ENCODE peak calls at places on chromosomes 4 and X, in eight cellular contexts. X, Q, G, A, D, W, O and F are unnamed samples.

GRCh38 chr4:122827899-122828601 is 1.4 kb downstream of the FGF2 start:
- DNase-seq in D (peak), X (no peak), W (no peak), O (peak), Q (peak), A (peak), G (peak), F (no peak)

GRCh38 chrX:11143931-11144678 is 33.0 kb downstream of the HCCS start:
- DNase-seq in Q (peak), X (peak), W (peak), O (peak), A (peak), D (peak), G (peak), F (no peak)

GRCh38 chr4:167020410-167020809 is 213.9 kb downstream of the SPOCK3 start:
- DNase-seq in W (no peak), D (peak), Q (no peak), A (no peak), O (no peak), G (peak), X (no peak), F (no peak)

GRCh38 chr4:127151941-127152340 is 480.8 kb upstream of the INTU start:
- DNase-seq in O (no peak), A (no peak), W (no peak), X (no peak), Q (no peak), D (no peak), G (no peak), F (no peak)

GRCh38 chrX:15567886-15568616 is 32.7 kb downstream of the ACE2 start:
- DNase-seq in X (no peak), W (no peak), O (no peak), Q (no peak), A (no peak), G (peak), D (peak), F (no peak)

GRCh38 chrX:26783512-26784225 is 567.7 kb downstream of the MAGEB5 start:
- DNase-seq in W (peak), G (peak), A (no peak), Q (no peak), O (peak), X (peak), D (peak), F (no peak)

GRCh38 chr4:53937918-53938317 is 126.5 kb downstream of the CHIC2 start:
- DNase-seq in W (no peak), O (peak), X (no peak), D (no peak), G (peak), Q (no peak), A (no peak), F (no peak)

GRCh38 chr4:8940792-8941491 is 69.3 kb upstream of the HMX1 start:
- DNase-seq in X (peak), A (no peak), O (no peak), D (peak), G (no peak), W (peak), Q (no peak), F (no peak)

GRCh38 chr4:100302061-100303026 is 112.1 kb upstream of the DDIT4L start:
- DNase-seq in X (no peak), G (peak), O (no peak), D (no peak), W (no peak), Q (no peak), A (no peak), F (no peak)

GRCh38 chrX:111259559-111259958 is 10.7 kb downstream of the CAPN6 start:
- DNase-seq in G (no peak), Q (no peak), D (no peak), X (no peak), W (no peak), A (no peak), O (no peak), F (no peak)

GRCh38 chrX:17563076-17563475 is 174.2 kb upstream of the SCML1 start:
- DNase-seq in X (no peak), G (no peak), Q (no peak), O (no peak), W (no peak), A (no peak), D (no peak), F (no peak)

GRCh38 chr4:7554885-7555284 is 120.2 kb upstream of the PSAPL1 start:
- DNase-seq in G (no peak), O (no peak), Q (no peak), D (peak), A (no peak), W (no peak), X (no peak), F (peak)

GRCh38 chrX:25151749-25152148 is 136.0 kb upstream of the ARX start:
- DNase-seq in O (no peak), D (no peak), A (no peak), X (no peak), W (no peak), Q (no peak), G (no peak), F (no peak)

GRCh38 chr4:14994242-14994641 is 8.0 kb upstream of the CPEB2 start:
- DNase-seq in Q (no peak), D (no peak), W (no peak), X (peak), A (no peak), O (peak), G (peak), F (no peak)

GRCh38 chrX:137051978-137052640 is 18.3 kb upstream of the GPR101 start:
- DNase-seq in Q (peak), G (peak), A (no peak), D (peak), X (peak), O (peak), W (peak), F (no peak)

GRCh38 chr4:76987153-76987562 is 37.6 kb downstream of the SEPTIN11 start:
- DNase-seq in D (no peak), O (peak), G (peak), A (no peak), W (no peak), X (no peak), Q (no peak), F (no peak)

GRCh38 chr4:5460106-5460801 is 248.1 kb downstream of the EVC2 start:
- DNase-seq in Q (peak), O (peak), D (peak), X (peak), A (no peak), W (peak), G (peak), F (no peak)

GRCh38 chr4:15695764-15696163 is 7.1 kb upstream of the BST1 start:
- DNase-seq in O (no peak), X (no peak), Q (no peak), A (no peak), D (no peak), G (no peak), W (no peak), F (no peak)

GRCh38 chr4:22474636-22475310 is 41.1 kb downstream of the ADGRA3 start:
- DNase-seq in Q (no peak), A (no peak), W (no peak), D (peak), X (no peak), O (peak), G (peak), F (no peak)

GRCh38 chr4:159765402-159765801 is 662.5 kb downstream of the RAPGEF2 start:
- DNase-seq in O (no peak), X (no peak), W (no peak), A (no peak), D (no peak), Q (no peak), G (no peak), F (no peak)

GRCh38 chr4:105399535-105400161 is 74.2 kb downstream of the PPA2 start:
- DNase-seq in W (no peak), O (peak), D (no peak), A (no peak), G (peak), X (peak), Q (no peak), F (no peak)

GRCh38 chr4:138090145-138090917 is 151.8 kb downstream of the SLC7A11 start:
- DNase-seq in A (peak), Q (peak), O (peak), W (no peak), X (peak), G (peak), D (peak), F (no peak)

GRCh38 chr4:3387943-3388348 is 53.8 kb upstream of the HGFAC start:
- DNase-seq in W (peak), D (no peak), Q (no peak), O (peak), A (no peak), G (peak), X (peak), F (no peak)

GRCh38 chr4:122914938-122915337 is 7.5 kb downstream of the NUDT6 start:
- DNase-seq in Q (no peak), D (no peak), G (peak), A (no peak), W (no peak), X (no peak), O (peak), F (no peak)

GRCh38 chr4:158172558-158173258 is at the start of gene GASK1B:
- DNase-seq in W (no peak), X (peak), A (peak), Q (peak), G (peak), O (peak), D (peak), F (no peak)

GRCh38 chr4:16082424-16083216 is 1.2 kb downstream of the PROM1 start:
- DNase-seq in D (peak), G (no peak), W (peak), A (no peak), Q (peak), O (no peak), X (no peak), F (no peak)

GRCh38 chrX:16484338-16484737 is 165.6 kb upstream of the S100G start:
- DNase-seq in A (peak), Q (no peak), O (peak), G (peak), W (no peak), X (peak), D (no peak), F (no peak)

GRCh38 chr4:989722-990471 is 3.1 kb downstream of the IDUA start:
- DNase-seq in D (no peak), O (no peak), Q (no peak), A (no peak), X (no peak), W (no peak), G (no peak), F (no peak)

GRCh38 chr4:76199664-76200211 is 13.9 kb downstream of the SCARB2 start:
- DNase-seq in W (peak), D (no peak), X (no peak), A (no peak), Q (peak), O (no peak), G (no peak), F (no peak)

GRCh38 chr4:15963001-15963451 is at the start of gene FGFBP2:
- DNase-seq in W (peak), D (peak), A (no peak), X (no peak), G (peak), O (peak), Q (peak), F (no peak)

GRCh38 chr4:2672700-2673099 is 83.4 kb downstream of the TNIP2 start:
- DNase-seq in G (no peak), X (no peak), W (no peak), O (no peak), Q (no peak), D (no peak), A (no peak), F (no peak)

GRCh38 chr4:153409412-153409811 is 56.7 kb upstream of the TMEM131L start:
- DNase-seq in Q (no peak), X (no peak), W (no peak), A (no peak), D (no peak), O (peak), G (peak), F (no peak)

GRCh38 chrX:3712080-3712869 is 1.2 kb downstream of the PRKX start:
- DNase-seq in O (peak), A (no peak), Q (no peak), W (peak), D (no peak), G (peak), X (no peak), F (peak)

GRCh38 chr4:57195622-57196021 is 85.4 kb upstream of the IGFBP7 start:
- DNase-seq in A (no peak), D (no peak), O (no peak), Q (no peak), G (no peak), X (no peak), W (no peak), F (peak)

GRCh38 chr4:152735302-152735917 is 44.1 kb downstream of the TIGD4 start:
- DNase-seq in Q (peak), A (no peak), D (no peak), G (peak), W (no peak), O (peak), X (no peak), F (no peak)

GRCh38 chr4:168319486-168320019 is 1.0 kb upstream of the DDX60 start:
- DNase-seq in Q (no peak), D (no peak), O (no peak), W (no peak), G (no peak), A (no peak), X (no peak), F (no peak)

GRCh38 chr4:82421796-82422560 is 8.3 kb downstream of the HNRNPDL start:
- DNase-seq in A (no peak), X (no peak), Q (no peak), O (no peak), D (no peak), G (no peak), W (no peak), F (no peak)

GRCh38 chrX:57227691-57228090 is 58.8 kb upstream of the FAAH2 start:
- DNase-seq in G (no peak), A (no peak), Q (no peak), O (no peak), D (no peak), W (no peak), X (peak), F (no peak)

GRCh38 chr4:7043521-7044414 is 596 bp downstream of the TADA2B start:
- DNase-seq in W (peak), O (peak), G (peak), D (no peak), A (no peak), Q (no peak), X (peak), F (no peak)

GRCh38 chr4:134777626-134778025 is 576.0 kb upstream of the PABPC4L start:
- DNase-seq in O (no peak), W (no peak), X (no peak), A (no peak), D (no peak), G (no peak), Q (no peak), F (no peak)
- TF ChIP-seq CTCF in O (no peak), W (no peak), X (peak), A (peak), D (no peak), G (no peak), Q (no peak), F (peak)

DNA sequence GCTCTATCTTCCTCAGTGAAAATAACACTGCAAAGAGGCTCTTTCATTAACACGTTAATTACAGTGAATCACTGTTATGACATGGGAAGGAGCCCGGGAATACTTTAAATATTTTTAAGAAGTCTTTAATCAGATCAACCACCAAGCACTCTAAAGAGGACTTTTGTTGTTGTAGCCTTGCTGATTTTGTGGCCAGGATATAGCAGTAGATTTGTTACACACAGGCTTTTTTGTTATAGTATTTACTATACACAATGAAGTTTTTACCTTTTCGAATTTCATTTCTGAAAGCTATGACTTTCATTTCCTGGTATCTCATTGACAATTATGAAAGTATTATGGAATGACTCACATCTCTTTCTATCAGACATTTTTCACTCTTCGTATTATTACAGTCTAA is 20.3 kb downstream of the FGF13 start:
- DNase-seq in O (no peak), D (no peak), X (no peak), Q (no peak), W (no peak), A (no peak), G (no peak), F (no peak)
- TF ChIP-seq CTCF in O (no peak), D (no peak), X (no peak), Q (no peak), W (no peak), A (no peak), G (no peak), F (no peak)

GRCh38 chrX:129161108-129161507 is 362.2 kb downstream of the SMARCA1 start:
- DNase-seq in W (no peak), Q (no peak), O (no peak), D (peak), A (no peak), G (no peak), X (no peak), F (no peak)
- TF ChIP-seq CTCF in W (no peak), Q (no peak), O (no peak), D (no peak), A (peak), G (no peak), X (no peak), F (no peak)

DNA sequence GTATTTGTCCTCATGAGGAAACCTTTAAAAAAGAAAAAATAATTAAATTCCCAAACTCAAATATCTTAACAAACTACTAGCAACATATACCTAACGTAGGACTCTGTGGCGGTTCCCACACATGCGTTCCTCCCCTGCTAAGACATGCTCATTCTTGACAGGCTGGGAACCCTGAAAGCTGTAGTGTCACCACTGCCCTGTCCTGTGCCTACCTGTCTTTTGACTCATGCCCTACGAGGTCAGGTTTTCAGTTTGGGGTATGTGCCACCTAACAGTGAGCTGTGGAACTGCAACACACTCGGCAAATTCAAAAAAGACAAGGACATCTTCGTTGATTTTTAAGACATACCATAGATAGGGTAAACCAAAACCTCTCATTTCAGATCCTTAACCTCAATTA is 17.8 kb downstream of the IDS start:
- DNase-seq in A (no peak), X (no peak), D (no peak), O (no peak), G (no peak), W (no peak), Q (no peak), F (no peak)
- TF ChIP-seq CTCF in A (peak), X (peak), D (no peak), O (peak), G (peak), W (no peak), Q (no peak), F (peak)